ENCODE peak calls at places on chromosomes 4 and X, in six cellular contexts. W is K562, Z is H1, C is HepG2, K is GM12891, P is GM12878. E is an unnamed sample.

GRCh38 chr4:150391052-150391451 is 190.9 kb upstream of the MAB21L2 start:
- DNase-seq in W (no peak), Z (no peak), C (no peak), K (no peak), P (no peak), E (no peak)

GRCh38 chr4:177161781-177162180 is 147.9 kb upstream of the NEIL3 start:
- DNase-seq in W (no peak), Z (no peak), C (no peak), K (no peak), P (no peak), E (no peak)

GRCh38 chr4:103207673-103208072 is 9.5 kb upstream of the CENPE start:
- DNase-seq in W (no peak), Z (peak; percentile 21), C (peak; percentile 48), K (no peak), P (no peak), E (no peak)

GRCh38 chr4:166415749-166416148 is 542.7 kb downstream of the TLL1 start:
- DNase-seq in W (no peak), Z (no peak), C (no peak), K (no peak), P (no peak), E (no peak)

GRCh38 chrX:13167444-13168207 is 123.2 kb upstream of the FAM9C start:
- DNase-seq in W (no peak), Z (no peak), C (no peak), K (no peak), P (no peak), E (no peak)

GRCh38 chr4:6873291-6873690 is 36.3 kb upstream of the TBC1D14 start:
- DNase-seq in W (no peak), Z (no peak), C (no peak), K (no peak), P (no peak), E (no peak)

GRCh38 chr4:76836860-76837564 is 60.9 kb downstream of the SOWAHB start:
- DNase-seq in W (no peak), Z (no peak), C (peak; percentile 13), K (no peak), P (no peak), E (no peak)

GRCh38 chr4:40630335-40631021 is 814 bp upstream of the RBM47 start:
- DNase-seq in W (no peak), Z (peak; percentile 51), C (no peak), K (peak; percentile 49), P (peak; percentile 68), E (peak; percentile 41)

GRCh38 chr4:141609243-141609642 is 27.1 kb upstream of the IL15 start:
- DNase-seq in W (no peak), Z (no peak), C (no peak), K (no peak), P (no peak), E (no peak)

DNA sequence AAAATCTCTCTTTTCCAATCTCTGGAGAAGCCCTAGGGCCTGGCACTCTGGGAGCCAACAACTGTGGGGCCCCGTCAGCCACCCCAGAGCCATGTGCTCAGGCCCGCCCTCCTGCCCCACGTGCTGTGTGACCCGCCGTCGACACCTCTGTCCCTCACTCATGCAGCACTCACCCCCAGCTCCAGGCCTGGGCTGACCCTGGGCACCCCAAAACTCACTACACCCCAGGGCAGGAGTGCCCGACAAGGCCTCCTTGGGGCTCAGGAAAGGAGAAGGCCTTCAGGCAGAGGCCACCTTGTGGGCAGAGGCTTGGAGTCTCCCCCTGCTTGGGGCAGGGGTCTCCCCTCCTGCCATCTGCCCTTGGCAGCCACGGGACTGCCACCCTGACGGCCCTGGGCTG is 5.7 kb downstream of the MYL5 start:
- DNase-seq in W (no peak), Z (no peak), C (no peak), K (no peak), P (no peak), E (no peak)
- TF ChIP-seq POLR2A in W (no peak), Z (no peak), C (no peak), K (no peak), P (no peak), E (no peak)

GRCh38 chrX:44669626-44670025 is 127.0 kb upstream of the FUNDC1 start:
- DNase-seq in W (no peak), Z (no peak), C (no peak), K (no peak), P (no peak), E (no peak)

GRCh38 chrX:44675364-44676024 is 132.8 kb upstream of the FUNDC1 start:
- DNase-seq in W (peak; percentile 30), Z (no peak), C (no peak), K (no peak), P (no peak), E (no peak)

DNA sequence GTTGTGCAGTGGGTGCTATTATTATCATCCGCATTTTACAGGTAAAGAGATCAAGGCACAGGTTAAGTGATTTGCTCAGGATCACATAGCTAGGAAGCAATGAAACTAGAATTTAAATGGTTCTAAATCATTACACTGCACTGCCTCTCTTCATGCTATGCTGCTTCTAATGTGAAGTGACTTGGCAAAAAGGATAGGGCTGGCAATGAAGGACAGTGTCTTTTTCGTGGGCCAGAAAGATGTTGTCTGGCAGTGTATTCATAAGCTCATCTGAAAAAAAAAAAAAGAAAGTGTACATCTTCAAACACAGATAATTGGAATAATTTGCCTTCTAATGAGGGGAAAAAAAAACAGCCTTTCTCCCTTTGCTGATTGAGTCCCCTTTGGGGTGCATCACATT is 132.2 kb upstream of the FUNDC1 start:
- DNase-seq in W (no peak), Z (no peak), C (no peak), K (no peak), P (no peak), E (no peak)
- TF ChIP-seq TAF1 in W (no peak), Z (no peak), C (no peak), K (no peak), P (no peak), E (no peak)

DNA sequence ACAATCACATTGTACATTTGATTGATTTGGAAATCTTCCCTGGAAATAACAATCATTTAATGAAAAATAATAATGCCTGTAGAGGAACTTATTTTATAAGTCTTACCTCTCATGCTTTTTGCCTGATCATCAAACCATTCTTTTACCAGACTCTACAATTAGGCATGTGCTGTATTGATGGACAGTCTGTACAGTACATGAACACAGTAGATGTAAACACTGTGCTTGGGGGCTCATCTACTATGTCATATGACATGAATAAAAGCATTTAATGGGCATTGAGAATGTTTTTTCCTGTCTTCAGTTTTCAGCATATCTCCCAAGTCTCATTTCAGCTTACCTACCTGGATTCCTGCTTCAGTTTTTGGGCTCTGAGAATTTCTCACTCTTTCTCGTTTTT is 1070.9 kb downstream of the STIM2 start:
- DNase-seq in W (no peak), Z (no peak), C (no peak), K (no peak), P (no peak), E (no peak)
- TF ChIP-seq POLR2AphosphoS5 in W (no peak), Z (no peak), C (no peak), K (no peak), P (no peak), E (no peak)

GRCh38 chr4:107931775-107932321 is 499 bp downstream of the CYP2U1 start:
- DNase-seq in W (no peak), Z (no peak), C (no peak), K (no peak), P (no peak), E (no peak)

GRCh38 chr4:107937040-107937439 is 5.7 kb downstream of the CYP2U1 start:
- DNase-seq in W (no peak), Z (no peak), C (no peak), K (no peak), P (no peak), E (no peak)

GRCh38 chr4:107935246-107935645 is 3.9 kb downstream of the CYP2U1 start:
- DNase-seq in W (no peak), Z (no peak), C (no peak), K (no peak), P (no peak), E (no peak)

DNA sequence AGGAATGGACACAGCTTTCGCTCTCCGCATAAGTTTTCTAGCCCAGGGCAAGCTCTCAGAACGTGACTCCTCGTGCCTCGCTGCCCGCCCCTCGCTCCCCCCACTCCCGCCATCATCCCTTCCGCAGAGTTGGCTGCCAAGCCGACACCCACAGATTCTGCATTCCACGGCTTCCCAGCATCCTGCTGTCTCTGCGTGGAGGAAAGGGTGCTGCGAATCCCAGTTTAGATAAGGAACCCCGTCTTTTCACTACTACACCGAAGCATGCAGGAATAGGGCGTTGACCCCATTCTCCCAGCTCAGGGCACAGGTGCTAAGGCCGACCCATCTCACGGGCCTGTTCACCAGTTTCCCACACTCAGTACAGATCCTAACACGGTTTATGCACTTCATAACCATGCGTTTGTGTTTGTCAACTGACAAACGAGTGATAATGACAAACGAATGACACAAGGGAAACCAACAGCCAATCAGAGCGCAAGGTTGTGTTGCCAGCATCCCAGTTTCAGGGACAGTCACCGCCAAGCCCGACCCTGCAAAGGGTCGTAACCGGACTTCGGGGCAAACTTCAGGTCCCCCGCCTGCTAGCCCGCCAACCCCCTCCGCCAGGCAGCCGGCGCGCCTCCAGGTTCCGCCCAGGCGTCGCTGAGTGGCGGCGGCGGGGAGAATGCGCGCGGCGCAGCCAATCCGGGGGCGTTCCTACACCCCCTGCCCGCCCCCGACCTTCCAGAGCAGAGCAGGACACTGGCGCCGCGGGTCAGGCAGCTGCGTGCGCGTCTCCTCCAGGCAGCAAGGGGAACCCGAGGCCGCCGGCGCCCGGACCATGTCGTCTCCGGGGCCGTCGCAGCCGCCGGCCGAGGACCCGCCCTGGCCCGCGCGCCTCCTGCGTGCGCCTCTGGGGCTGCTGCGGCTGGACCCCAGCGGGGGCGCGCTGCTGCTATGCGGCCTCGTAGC is at the start of gene CYP2U1:
- DNase-seq in W (peak; percentile 68), Z (peak; percentile 67), C (peak; percentile 68), K (peak; percentile 76), P (no peak), E (peak; percentile 73)
- TF ChIP-seq POLR2A in W (no peak), Z (peak; percentile 70), C (peak; percentile 41), K (no peak), P (peak; percentile 72), E (no peak)